ENCODE peak calls at places on chromosome 2, in ten cellular contexts. Y is T-helper 1 cell; V is stimulated activated CD4-positive, alpha-beta T cell treated with anti-CD3 and anti-CD28 coated beads, Interleukin-1b, Interleukin-23, amount 100 ng/mL, for 4 hours; R is activated effector memory CD4-positive, alpha-beta T cell treated with anti-CD3 and anti-CD28 coated beads, Interleukin-2, amount 50 U/mL, for 16 hours; Z is midbrain; Q is left lung; X is NCI-H1092; D is AG10803; F is amniotic stem cell; L is H54. I is an unnamed sample.

GRCh38 chr2:74779587-74780135 is 54.3 kb upstream of the HK2 start:
- DNase-seq in Y (no peak), V (no peak), R (no peak), Z (no peak), Q (peak), X (no peak), D (no peak), F (no peak), L (no peak), I (no peak)

GRCh38 chr2:231701456-231702373 is 6.6 kb upstream of the PTMA start:
- DNase-seq in Y (no peak), V (no peak), R (no peak), Z (no peak), Q (peak), X (no peak), D (peak), F (no peak), L (no peak), I (no peak)

GRCh38 chr2:98524168-98524567 is 79.5 kb downstream of the INPP4A start:
- DNase-seq in Y (no peak), V (no peak), R (no peak), Z (no peak), Q (no peak), X (no peak), D (no peak), F (no peak), L (no peak), I (no peak)

GRCh38 chr2:216949685-216950397 is 90.0 kb upstream of the TNP1 start:
- DNase-seq in Y (no peak), V (no peak), R (no peak), Z (no peak), Q (no peak), X (no peak), D (no peak), F (no peak), L (no peak), I (peak)

GRCh38 chr2:18444806-18445205 is 115.6 kb downstream of the RDH14 start:
- DNase-seq in Y (no peak), V (no peak), R (no peak), Z (no peak), Q (no peak), X (no peak), D (no peak), F (no peak), L (no peak), I (no peak)

GRCh38 chr2:110838657-110839357 is 106.4 kb downstream of the ACOXL start:
- DNase-seq in Y (no peak), V (no peak), R (no peak), Z (no peak), Q (no peak), X (no peak), D (no peak), F (no peak), L (no peak), I (no peak)

GRCh38 chr2:167212054-167212648 is 323.9 kb downstream of the XIRP2 start:
- DNase-seq in Y (no peak), V (no peak), R (no peak), Z (peak), Q (no peak), X (peak), D (peak), F (peak), L (no peak), I (peak)

GRCh38 chr2:105576440-105577241 is 168.1 kb upstream of the NCK2 start:
- DNase-seq in Y (no peak), V (no peak), R (peak), Z (peak), Q (no peak), X (no peak), D (peak), F (peak), L (peak), I (peak)

GRCh38 chr2:152354909-152355308 is 19.9 kb downstream of the FMNL2 start:
- DNase-seq in Y (no peak), V (no peak), R (no peak), Z (no peak), Q (no peak), X (no peak), D (no peak), F (no peak), L (no peak), I (peak)

GRCh38 chr2:73832905-73833304 is 4.1 kb downstream of the STAMBP start:
- DNase-seq in Y (no peak), V (no peak), R (no peak), Z (no peak), Q (no peak), X (no peak), D (no peak), F (no peak), L (no peak), I (peak)

GRCh38 chr2:192265751-192266150 is 71.0 kb upstream of the TMEFF2 start:
- DNase-seq in Y (no peak), V (no peak), R (no peak), Z (no peak), Q (no peak), X (no peak), D (peak), F (no peak), L (no peak), I (no peak)

GRCh38 chr2:37795938-37796337 is 124.5 kb upstream of the CDC42EP3 start:
- DNase-seq in Y (no peak), V (no peak), R (no peak), Z (no peak), Q (no peak), X (no peak), D (peak), F (peak), L (no peak), I (peak)

GRCh38 chr2:69013123-69013836 is at the start of gene ANTXR1:
- DNase-seq in Y (no peak), V (no peak), R (peak), Z (peak), Q (peak), X (peak), D (peak), F (peak), L (peak), I (peak)

GRCh38 chr2:206084870-206085741 is 868 bp downstream of the INO80D start:
- DNase-seq in Y (peak), V (peak), R (peak), Z (peak), Q (peak), X (no peak), D (peak), F (no peak), L (peak), I (peak)

GRCh38 chr2:169095631-169096105 is 26.3 kb downstream of the DHRS9 start:
- DNase-seq in Y (no peak), V (no peak), R (no peak), Z (peak), Q (no peak), X (no peak), D (peak), F (peak), L (peak), I (peak)

GRCh38 chr2:96509114-96509846 is 4.1 kb upstream of the NEURL3 start:
- DNase-seq in Y (no peak), V (no peak), R (peak), Z (peak), Q (peak), X (peak), D (peak), F (peak), L (peak), I (peak)

GRCh38 chr2:22991844-22992243 is 393.1 kb upstream of the KLHL29 start:
- DNase-seq in Y (no peak), V (no peak), R (no peak), Z (no peak), Q (no peak), X (no peak), D (no peak), F (no peak), L (no peak), I (no peak)

GRCh38 chr2:166610180-166610919 is 116.3 kb upstream of the SCN7A start:
- DNase-seq in Y (no peak), V (no peak), R (no peak), Z (no peak), Q (no peak), X (no peak), D (no peak), F (no peak), L (no peak), I (no peak)

I was measured in myocyte.